ENCODE peak calls at places on chromosomes 11 and 22, in five cellular contexts. K is CD4-positive, CD25-positive, alpha-beta regulatory T cell; J is kidney; T is heart left ventricle; X is stomach. M is an unnamed sample. For H3K36me3, the result is how much of the 10 kb centered on the place peaks cover.

GRCh38 chr11:32172771-32173170 is 81.9 kb downstream of the RCN1 start:
- DNase-seq in K (no peak), J (no peak), T (no peak), X (peak), M (no peak)

GRCh38 chr11:46999217-46999616 is 62.7 kb downstream of the CSTPP1 start:
- DNase-seq in K (no peak), J (no peak), T (no peak), X (no peak), M (no peak)

GRCh38 chr11:1706634-1707400 is 9.8 kb downstream of the KRTAP5-6 start:
- DNase-seq in K (peak), J (no peak), T (peak), X (no peak), M (no peak)

GRCh38 chr11:14026961-14027360 is 64.4 kb downstream of the SPON1 start:
- DNase-seq in K (no peak), J (no peak), T (no peak), X (no peak), M (no peak)

GRCh38 chr11:8712506-8712905 is 29.9 kb downstream of the RPL27A start:
- DNase-seq in K (no peak), J (peak), T (no peak), X (no peak), M (no peak)

GRCh38 chr11:10354389-10354788 is 49.5 kb downstream of the ADM start:
- DNase-seq in K (no peak), J (no peak), T (no peak), X (no peak), M (no peak)

GRCh38 chr11:102564110-102564509 is 33.6 kb upstream of the MMP7 start:
- DNase-seq in K (peak), J (no peak), T (no peak), X (no peak), M (no peak)

GRCh38 chr11:45805305-45806071 is 539 bp downstream of the SLC35C1 start:
- DNase-seq in K (peak), J (peak), T (peak), X (peak), M (no peak)

GRCh38 chr11:85845052-85845631 is 10.0 kb upstream of the CCDC83 start:
- DNase-seq in K (no peak), J (no peak), T (no peak), X (no peak), M (no peak)

GRCh38 chr11:26042113-26042512 is 289.8 kb upstream of the ANO3 start:
- DNase-seq in K (no peak), J (peak), T (peak), X (no peak), M (no peak)
- H3K36me3 ChIP-seq in K (under half), J (under half), T (under half), X (under half), M (under half)

GRCh38 chr11:64711138-64711943 is 11.7 kb downstream of the NRXN2 start:
- DNase-seq in K (no peak), J (no peak), T (no peak), X (no peak), M (no peak)
- H3K36me3 ChIP-seq in K (under half), J (under half), T (under half), X (under half), M (under half)

DNA sequence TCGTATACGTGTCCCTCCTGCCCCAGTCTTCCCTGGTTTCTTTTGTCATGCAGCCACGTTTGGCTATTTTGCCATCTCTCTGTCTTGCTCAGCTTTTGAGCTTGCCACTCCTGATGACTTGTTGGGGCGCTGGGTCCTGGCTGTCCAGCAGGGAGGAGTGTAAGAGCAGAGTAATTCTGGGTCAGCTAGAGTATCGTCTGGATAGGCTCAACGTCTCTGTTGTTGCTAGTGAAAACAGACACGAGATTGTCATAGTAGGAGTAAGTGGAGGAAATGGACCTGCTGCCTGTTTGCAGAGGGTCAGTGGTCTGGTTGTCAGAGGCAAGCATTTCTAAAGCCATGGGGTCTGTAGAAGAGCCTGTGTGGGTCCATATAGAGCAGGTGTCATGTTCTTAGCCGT is 83.0 kb downstream of the PPP6R3 start:
- DNase-seq in K (no peak), J (no peak), T (no peak), X (no peak), M (no peak)
- H3K36me3 ChIP-seq in K (half or more), J (under half), T (half or more), X (half or more), M (half or more)

GRCh38 chr22:40409613-40410113 is 39.3 kb downstream of the SGSM3 start:
- DNase-seq in K (no peak), J (no peak), T (no peak), X (no peak), M (no peak)

GRCh38 chr22:40410731-40411505 is 40.5 kb downstream of the SGSM3 start:
- DNase-seq in K (no peak), J (no peak), T (no peak), X (no peak), M (no peak)

GRCh38 chr22:40411506-40411861 is 41.1 kb downstream of the SGSM3 start:
- DNase-seq in K (no peak), J (no peak), T (no peak), X (no peak), M (no peak)

GRCh38 chr22:40408718-40409612 is 38.6 kb downstream of the SGSM3 start:
- DNase-seq in K (no peak), J (no peak), T (no peak), X (no peak), M (no peak)

DNA sequence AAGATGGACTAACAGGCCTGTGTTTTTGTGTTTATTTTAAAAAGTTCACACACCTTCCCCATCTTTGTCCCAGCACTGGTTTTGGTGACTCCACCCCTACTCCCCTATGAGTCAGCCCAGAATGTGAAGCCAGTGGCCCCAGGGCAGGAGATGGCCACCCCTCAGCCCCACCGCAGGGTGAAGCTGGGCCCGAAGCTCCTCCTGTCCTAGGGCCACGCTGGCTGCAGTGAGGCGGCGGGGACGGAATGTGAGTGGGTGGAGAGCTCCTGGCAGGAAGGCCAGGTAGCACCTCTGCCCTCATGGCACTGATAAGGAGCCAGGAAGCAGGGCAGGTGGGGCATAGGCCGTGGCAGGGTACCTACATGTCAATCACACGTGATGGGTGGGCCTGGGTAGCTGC is 39.9 kb downstream of the SGSM3 start:
- DNase-seq in K (no peak), J (no peak), T (no peak), X (peak), M (no peak)
- H3K36me3 ChIP-seq in K (half or more), J (under half), T (half or more), X (half or more), M (under half)

GRCh38 chr22:42624551-42625106 is 9.9 kb upstream of the POLDIP3 start:
- DNase-seq in K (no peak), J (no peak), T (no peak), X (no peak), M (no peak)

GRCh38 chr22:42626951-42627625 is 12.4 kb upstream of the POLDIP3 start:
- DNase-seq in K (no peak), J (no peak), T (no peak), X (no peak), M (no peak)

GRCh38 chr22:42626431-42626830 is 11.7 kb upstream of the POLDIP3 start:
- DNase-seq in K (no peak), J (no peak), T (no peak), X (no peak), M (no peak)

GRCh38 chr22:42623756-42624446 is 9.2 kb upstream of the POLDIP3 start:
- DNase-seq in K (no peak), J (no peak), T (no peak), X (no peak), M (no peak)

DNA sequence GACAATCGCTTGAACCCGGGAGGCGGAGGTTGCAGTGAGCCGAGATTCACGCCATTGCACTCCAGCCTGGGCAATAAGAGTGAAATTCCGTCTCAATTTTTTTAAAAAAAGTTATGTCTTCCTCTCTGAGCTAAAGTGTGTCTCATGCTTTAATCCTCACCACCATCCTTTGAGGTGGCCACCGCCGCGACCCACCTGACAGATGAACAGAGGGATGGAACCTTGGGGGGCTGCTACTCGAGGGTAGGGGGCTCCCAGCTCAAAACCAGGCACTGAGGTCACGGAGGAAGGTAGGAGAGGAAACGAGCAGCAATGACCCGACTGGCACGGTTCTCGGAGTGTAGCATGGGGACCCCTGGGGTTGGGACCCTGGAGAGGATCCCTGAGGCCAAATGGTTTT is 10.7 kb upstream of the POLDIP3 start:
- DNase-seq in K (no peak), J (no peak), T (no peak), X (no peak), M (no peak)
- H3K36me3 ChIP-seq in K (under half), J (under half), T (half or more), X (half or more), M (under half)

GRCh38 chr22:37624017-37624365 is 15.4 kb downstream of the GGA1 start:
- DNase-seq in K (no peak), J (no peak), T (no peak), X (no peak), M (no peak)
- H3K36me3 ChIP-seq in K (under half), J (under half), T (under half), X (half or more), M (under half)

GRCh38 chr22:41273128-41273527 is 12.9 kb downstream of the RANGAP1 start:
- DNase-seq in K (no peak), J (no peak), T (no peak), X (no peak), M (no peak)
- H3K36me3 ChIP-seq in K (half or more), J (under half), T (half or more), X (half or more), M (half or more)

GRCh38 chr22:50281384-50281760 is 11.2 kb upstream of the MAPK11 start:
- DNase-seq in K (no peak), J (no peak), T (no peak), X (no peak), M (no peak)
- H3K36me3 ChIP-seq in K (under half), J (half or more), T (half or more), X (half or more), M (under half)

DNA sequence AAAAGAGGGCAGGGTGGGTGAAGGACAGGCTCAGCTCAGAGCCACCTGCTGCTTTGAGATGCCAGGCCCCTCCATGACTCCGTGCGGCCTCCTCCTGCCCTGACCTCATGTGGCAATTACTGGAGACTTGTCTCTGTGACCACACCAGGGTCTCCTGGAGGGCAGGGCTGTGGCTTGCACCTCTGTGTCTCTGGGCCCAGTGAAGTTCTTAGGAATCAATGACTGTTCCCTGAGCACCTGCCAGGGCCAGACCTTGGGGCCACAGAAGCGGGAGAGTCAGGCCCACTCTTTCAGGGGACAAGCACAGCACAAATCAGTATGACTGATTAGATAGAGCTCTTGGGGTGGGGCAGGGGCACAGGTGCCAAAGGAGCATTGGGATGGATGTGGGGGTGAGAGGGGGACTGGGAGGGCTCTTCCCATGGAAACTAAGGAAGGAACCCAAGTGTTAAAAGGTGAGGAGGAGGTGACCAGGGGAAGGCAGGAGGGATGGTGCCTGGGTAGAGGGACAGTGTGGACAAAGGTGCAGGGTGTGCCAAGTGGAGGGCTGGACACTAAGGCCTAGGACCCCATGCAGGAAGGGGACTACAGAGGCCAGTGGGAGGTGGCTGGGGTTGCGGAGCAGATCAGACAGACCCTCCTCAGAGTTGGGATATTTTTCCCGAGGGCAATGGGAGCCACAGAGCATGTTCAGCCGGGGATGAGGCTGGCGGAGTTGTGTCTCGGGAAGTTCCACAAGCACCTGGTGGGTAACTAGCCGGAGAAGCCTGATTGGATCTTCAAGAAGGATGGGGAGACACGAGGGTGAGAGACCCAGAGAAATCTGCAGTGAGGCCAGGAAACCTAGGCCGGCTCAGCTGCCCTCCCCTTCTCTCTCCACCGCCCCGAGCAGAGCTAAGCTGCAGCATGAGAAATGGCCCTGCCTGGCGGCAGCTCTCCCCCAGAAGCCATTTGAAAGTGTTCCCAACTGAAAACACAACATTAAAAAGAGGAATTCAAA is 77.5 kb upstream of the SHISAL1 start:
- DNase-seq in K (no peak), J (peak), T (peak), X (no peak), M (no peak)
- H3K36me3 ChIP-seq in K (under half), J (under half), T (under half), X (under half), M (under half)

GRCh38 chr22:37239336-37240239 is 4.5 kb downstream of the RAC2 start:
- DNase-seq in K (no peak), J (no peak), T (no peak), X (no peak), M (no peak)

GRCh38 chr22:37233751-37234631 is 10.1 kb downstream of the RAC2 start:
- DNase-seq in K (no peak), J (peak), T (no peak), X (no peak), M (no peak)

GRCh38 chr22:37234736-37235711 is 9.0 kb downstream of the RAC2 start:
- DNase-seq in K (no peak), J (no peak), T (no peak), X (no peak), M (no peak)

GRCh38 chr22:37237371-37238268 is 6.4 kb downstream of the RAC2 start:
- DNase-seq in K (no peak), J (peak), T (no peak), X (no peak), M (no peak)

DNA sequence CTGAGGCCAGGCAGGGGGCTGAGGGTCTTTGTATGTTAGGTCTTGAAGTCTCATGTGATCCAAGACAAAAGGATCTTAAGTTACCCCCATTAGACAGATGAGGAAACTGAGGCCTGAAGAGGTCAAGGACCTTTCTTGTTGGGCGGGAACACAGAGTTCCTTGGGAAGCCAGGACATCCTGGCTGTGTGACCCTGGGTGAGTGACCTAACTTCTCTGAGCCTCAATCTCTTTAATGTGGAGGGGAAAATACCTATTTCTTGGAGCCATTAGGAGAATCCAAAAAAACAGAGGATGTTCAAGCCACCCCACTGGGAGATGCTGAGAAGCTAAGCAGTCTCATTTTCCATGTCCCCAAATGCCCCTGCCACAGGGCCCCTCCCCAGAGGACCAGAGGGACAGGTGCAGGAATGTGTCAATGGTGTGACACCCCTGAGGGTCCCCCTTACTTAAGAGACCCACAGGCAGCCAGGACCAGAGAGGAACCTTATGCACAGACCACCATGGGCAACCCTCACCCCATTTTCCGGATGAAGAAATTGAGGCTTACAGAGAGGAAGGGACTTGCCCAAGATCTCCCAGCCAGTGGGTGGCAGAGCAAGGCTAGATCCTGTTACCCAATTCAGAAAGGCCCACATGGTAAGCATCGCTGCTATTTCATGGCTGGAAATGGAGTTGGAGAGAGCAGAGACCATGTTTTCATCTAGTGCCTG is 8.0 kb downstream of the RAC2 start:
- DNase-seq in K (no peak), J (no peak), T (no peak), X (no peak), M (no peak)
- H3K36me3 ChIP-seq in K (half or more), J (under half), T (under half), X (under half), M (half or more)